ENCODE peak calls at places on chromosomes 7 and 10, in five cellular contexts. W is DND-41; I is pancreas; X is CD8-positive, alpha-beta T cell; K is lower lobe of right lung. J is an unnamed sample.

GRCh38 chr7:92841192-92841591 is 4.8 kb upstream of the CDK6 start:
- ATAC-seq in W (no peak), I (no peak), X (no peak), K (no peak), J (no peak)

GRCh38 chr7:143458263-143458662 is 15.0 kb downstream of the TAS2R60 start:
- ATAC-seq in W (no peak), I (no peak), X (no peak), K (peak; percentile 51), J (no peak)

GRCh38 chr7:140308060-140308459 is 90.3 kb downstream of the SLC37A3 start:
- ATAC-seq in W (no peak), I (no peak), X (no peak), K (no peak), J (no peak)

GRCh38 chr10:127085957-127086356 is 110.4 kb downstream of the INSYN2A start:
- ATAC-seq in W (no peak), I (no peak), X (no peak), K (no peak), J (no peak)

GRCh38 chr7:137642031-137642430 is 204.7 kb downstream of the DGKI start:
- ATAC-seq in W (no peak), I (no peak), X (no peak), K (no peak), J (no peak)

GRCh38 chr10:30384791-30385201 is 35.7 kb upstream of the MTPAP start:
- ATAC-seq in W (peak; percentile 68), I (no peak), X (peak; percentile 56), K (peak; percentile 76), J (no peak)

GRCh38 chr7:135758531-135758932 is 9.9 kb upstream of the FAM180A start:
- ATAC-seq in W (no peak), I (no peak), X (no peak), K (peak; percentile 58), J (peak; percentile 60)

GRCh38 chr7:142960955-142961512 is 1.1 kb downstream of the KEL start:
- ATAC-seq in W (no peak), I (no peak), X (no peak), K (no peak), J (no peak)

GRCh38 chr10:15817407-15818046 is 42.8 kb downstream of the MINDY3 start:
- ATAC-seq in W (no peak), I (peak; percentile 60), X (no peak), K (peak; percentile 39), J (no peak)

GRCh38 chr10:131032329-131033165 is 279.0 kb downstream of the TCERG1L start:
- ATAC-seq in W (no peak), I (no peak), X (no peak), K (no peak), J (no peak)

GRCh38 chr7:93047514-93048099 is 70.2 kb downstream of the SAMD9 start:
- ATAC-seq in W (no peak), I (no peak), X (no peak), K (no peak), J (no peak)

GRCh38 chr7:49630513-49630912 is 142.9 kb upstream of the VWC2 start:
- ATAC-seq in W (no peak), I (no peak), X (no peak), K (no peak), J (no peak)

GRCh38 chr10:27512548-27512947 is 8.4 kb downstream of the RAB18 start:
- ATAC-seq in W (no peak), I (no peak), X (no peak), K (no peak), J (no peak)

GRCh38 chr7:41691286-41691966 is 11.5 kb downstream of the INHBA start:
- ATAC-seq in W (no peak), I (no peak), X (no peak), K (no peak), J (no peak)

GRCh38 chr10:101780187-101780817 is 2.9 kb downstream of the NPM3 start:
- ATAC-seq in W (no peak), I (no peak), X (no peak), K (no peak), J (no peak)

GRCh38 chr7:135748770-135749169 is at the start of gene FAM180A:
- ATAC-seq in W (no peak), I (no peak), X (no peak), K (peak; percentile 33), J (peak; percentile 77)

GRCh38 chr10:114397651-114398145 is 6.6 kb downstream of the AFAP1L2 start:
- ATAC-seq in W (peak; percentile 81), I (peak; percentile 58), X (no peak), K (peak; percentile 31), J (peak; percentile 32)

GRCh38 chr10:93715345-93715744 is 13.0 kb upstream of the FRA10AC1 start:
- ATAC-seq in W (no peak), I (no peak), X (no peak), K (no peak), J (no peak)

GRCh38 chr10:67772894-67773511 is 65.0 kb downstream of the DNAJC12 start:
- ATAC-seq in W (no peak), I (no peak), X (no peak), K (peak; percentile 84), J (no peak)

GRCh38 chr10:14608381-14609001 is 166.2 kb downstream of the FAM107B start:
- ATAC-seq in W (no peak), I (no peak), X (no peak), K (no peak), J (no peak)

GRCh38 chr10:76245951-76246495 is 814.6 kb downstream of the LRMDA start:
- ATAC-seq in W (no peak), I (no peak), X (no peak), K (no peak), J (no peak)

GRCh38 chr10:113927440-113927839 is 73.0 kb downstream of the NHLRC2 start:
- ATAC-seq in W (no peak), I (peak; percentile 55), X (no peak), K (peak; percentile 59), J (no peak)

GRCh38 chr10:118918689-118919088 is 110.8 kb upstream of the NANOS1 start:
- ATAC-seq in W (no peak), I (no peak), X (no peak), K (no peak), J (no peak)

GRCh38 chr10:101041252-101041761 is 10.3 kb downstream of the SFXN3 start:
- ATAC-seq in W (peak; percentile 80), I (peak; percentile 73), X (peak; percentile 94), K (peak; percentile 85), J (peak; percentile 65)

GRCh38 chr10:29022513-29022912 is 266.4 kb upstream of the LYZL1 start:
- ATAC-seq in W (no peak), I (peak; percentile 44), X (no peak), K (no peak), J (no peak)

GRCh38 chr7:27213904-27214586 is 14.2 kb upstream of the HOXA13 start:
- ATAC-seq in W (no peak), I (no peak), X (no peak), K (no peak), J (no peak)

GRCh38 chr10:68856352-68856751 is 29.0 kb downstream of the STOX1 start:
- ATAC-seq in W (peak; percentile 27), I (no peak), X (no peak), K (no peak), J (no peak)

GRCh38 chr10:3765376-3765667 is 19.7 kb downstream of the KLF6 start:
- ATAC-seq in W (no peak), I (no peak), X (peak; percentile 44), K (no peak), J (no peak)

GRCh38 chr10:76086571-76087260 is 655.3 kb downstream of the LRMDA start:
- ATAC-seq in W (no peak), I (peak; percentile 82), X (no peak), K (peak; percentile 78), J (peak; percentile 88)

GRCh38 chr10:21061184-21061583 is 164.1 kb upstream of the NEBL start:
- ATAC-seq in W (no peak), I (no peak), X (no peak), K (no peak), J (no peak)

GRCh38 chr10:123254287-123254858 is 100.2 kb downstream of the BUB3 start:
- ATAC-seq in W (no peak), I (no peak), X (no peak), K (no peak), J (no peak)

DNA sequence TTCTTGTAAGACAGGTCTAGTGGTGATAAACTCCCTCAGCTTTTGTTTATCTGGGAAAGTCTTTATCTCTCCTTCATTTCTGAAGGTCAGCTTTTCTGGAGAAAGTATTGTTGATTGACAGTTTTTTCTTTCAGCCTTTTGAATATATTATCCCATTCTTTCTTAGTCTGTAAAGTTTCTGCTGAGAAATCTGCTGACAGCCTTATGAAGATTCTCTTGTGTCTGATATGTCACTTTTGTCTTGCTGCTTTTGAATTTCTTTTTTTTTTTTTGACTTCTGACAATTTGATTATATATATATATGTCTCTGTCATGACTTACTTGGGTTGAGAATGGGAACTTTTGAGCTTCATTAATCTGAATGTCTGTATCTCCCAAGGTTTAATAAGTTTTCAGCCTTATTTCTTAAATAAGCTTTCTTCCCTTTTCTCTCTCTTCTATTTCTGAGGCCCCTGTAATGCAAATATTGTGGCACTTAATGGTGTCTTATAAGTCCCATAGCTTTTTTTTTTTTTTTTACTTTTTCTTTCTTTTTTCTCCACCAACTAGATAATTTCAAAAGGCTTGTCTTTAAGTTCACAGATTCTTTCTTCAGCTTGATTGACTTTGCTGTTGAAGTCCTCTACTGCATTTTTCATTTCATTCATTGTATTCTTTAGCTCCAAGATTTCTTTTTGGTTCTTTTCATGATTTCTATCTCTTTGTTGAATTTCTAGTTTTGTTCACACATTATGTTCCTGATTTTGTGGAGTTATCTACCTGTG is 81.4 kb upstream of the IL6 start:
- ATAC-seq in W (no peak), I (no peak), X (no peak), K (no peak), J (no peak)
- TF ChIP-seq CTCF in W (no peak), I (no peak), X (no peak), K (no peak), J (no peak)

GRCh38 chr10:35421553-35422178 is 85.4 kb downstream of the CCNY start:
- ATAC-seq in W (no peak), I (no peak), X (no peak), K (no peak), J (peak; percentile 87)
- H3K4me3 ChIP-seq in W (no peak overlapping the region), I (no peak overlapping the region), X (no peak overlapping the region), K (no peak overlapping the region), J (no peak overlapping the region)

DNA sequence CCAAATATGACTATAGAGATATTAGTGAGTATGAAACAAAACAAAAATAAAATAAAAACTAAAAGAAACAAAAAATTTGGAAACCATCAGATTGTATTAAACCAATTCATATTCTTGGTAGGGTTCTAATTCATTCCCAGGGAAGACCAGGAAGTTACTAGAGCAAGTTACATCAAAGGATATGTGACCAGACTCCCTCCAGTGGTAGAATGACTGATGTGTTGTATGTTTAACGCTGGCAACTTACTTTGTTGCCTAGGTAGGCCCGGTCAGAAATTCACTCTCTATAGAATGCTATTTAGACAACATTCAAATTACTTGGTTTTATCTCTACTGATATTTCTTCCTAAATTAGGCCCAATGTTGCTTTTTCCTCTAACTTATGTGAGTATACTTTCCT is 5.2 kb downstream of the PHYHIPL start:
- ATAC-seq in W (no peak), I (peak; percentile 70), X (no peak), K (no peak), J (no peak)
- TF ChIP-seq CTCF in W (peak; percentile 38), I (peak; percentile 17), X (no peak), K (no peak), J (peak; percentile 42)

DNA sequence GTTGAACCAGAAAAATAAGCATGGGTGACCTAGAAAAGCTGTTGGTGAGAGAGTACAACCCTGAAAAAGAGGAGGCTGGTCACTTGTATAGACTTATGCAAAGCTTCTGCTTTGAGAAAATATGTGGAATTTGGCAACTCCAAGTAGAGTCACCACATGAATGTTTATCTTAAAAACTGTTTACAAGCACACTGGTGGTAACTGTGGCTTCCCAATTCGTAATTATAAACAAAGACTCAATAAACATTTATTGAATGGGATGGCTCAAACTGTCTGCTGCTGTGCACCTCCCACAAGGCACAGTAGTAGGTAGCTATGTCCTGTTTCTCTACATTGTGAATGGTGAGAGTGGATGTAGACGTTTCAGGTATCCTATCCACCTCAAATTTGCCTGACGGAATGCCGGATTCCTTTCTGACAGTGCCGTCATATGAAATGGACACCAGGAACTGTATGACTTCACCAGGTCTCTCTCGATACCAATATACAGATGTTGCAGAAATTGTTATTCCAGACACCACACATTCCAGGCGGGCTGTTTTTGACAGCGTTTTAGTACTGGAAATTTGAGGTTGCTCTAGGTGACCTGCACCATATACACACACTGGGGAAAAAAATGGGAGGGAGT is 43.4 kb upstream of the TARP start:
- ATAC-seq in W (no peak), I (no peak), X (no peak), K (no peak), J (no peak)
- H3K4me3 ChIP-seq in W (no peak overlapping the region), I (no peak overlapping the region), X (no peak overlapping the region), K (no peak overlapping the region), J (no peak overlapping the region)